ENCODE peak calls at places on chromosome 13, in eight cellular contexts. P is fibroblast of pulmonary artery; B is activated T-cell treated with anti-CD3 and anti-CD28 coated beads, Interleukin-2, amount 50 U/mL, for 48 hours; M is effector memory CD4-positive, alpha-beta T cell; D is T-helper 17 cell; Y is stomach; U is nephron progenitor cell; Z is thoracic aorta. V is an unnamed sample.

GRCh38 chr13:99378985-99379734 is 72.0 kb upstream of the GPR183 start:
- DNase-seq in Z (no peak), U (no peak), Y (no peak), P (no peak), M (no peak), D (no peak), B (no peak), V (no peak)

GRCh38 chr13:68608147-68608546 is 1378.0 kb upstream of the PCDH9 start:
- DNase-seq in P (no peak), Y (no peak), M (no peak), Z (no peak), D (no peak), U (no peak), B (no peak), V (no peak)

GRCh38 chr13:112781287-112781686 is 91.4 kb downstream of the ATP11A start:
- DNase-seq in P (no peak), Z (no peak), B (no peak), M (no peak), U (no peak), Y (peak), D (no peak), V (no peak)

GRCh38 chr13:49625392-49626137 is 2.7 kb upstream of the ARL11 start:
- DNase-seq in D (no peak), M (no peak), U (peak), B (no peak), P (peak), Y (peak), Z (no peak), V (no peak)

GRCh38 chr13:25037057-25037813 is 58.7 kb upstream of the PABPC3 start:
- DNase-seq in Y (peak), D (no peak), Z (no peak), M (no peak), P (peak), U (peak), B (peak), V (peak)

GRCh38 chr13:45778897-45779296 is 72.7 kb downstream of the SIAH3 start:
- DNase-seq in B (no peak), M (no peak), D (no peak), Z (no peak), P (no peak), U (no peak), Y (no peak), V (no peak)

GRCh38 chr13:40790232-40790631 is 821 bp downstream of the SLC25A15 start:
- DNase-seq in P (no peak), M (no peak), Y (no peak), Z (no peak), U (no peak), B (no peak), D (no peak), V (no peak)

GRCh38 chr13:77026255-77026782 is 640 bp downstream of the FBXL3 start:
- DNase-seq in M (peak), Z (peak), B (peak), D (peak), Y (peak), P (peak), U (peak), V (peak)

GRCh38 chr13:44331912-44332840 is 41.4 kb upstream of the SERP2 start:
- DNase-seq in M (no peak), Y (no peak), D (no peak), B (no peak), P (peak), Z (peak), U (no peak), V (no peak)

GRCh38 chr13:51523082-51523518 is 61.2 kb upstream of the WDFY2 start:
- DNase-seq in Y (no peak), M (no peak), B (no peak), Z (no peak), P (peak), U (no peak), D (no peak), V (no peak)

V was measured in NCI-H510A.